ENCODE peak calls at places on chromosomes 16 and 17, in eight cellular contexts. H is fibroblast of lung; E is skeletal muscle cell; Q is naive thymus-derived CD4-positive, alpha-beta T cell; P is HT1080; U is activated naive CD8-positive, alpha-beta T cell treated with anti-CD3 and anti-CD28 coated beads, Interleukin-2, amount 50 U/mL, for 24 hours; D is fibroblast of the conjunctiva; R is NCI-H187. X is an unnamed sample.

GRCh38 chr16:66845791-66846221 is 1.6 kb downstream of the CA7 start:
- DNase-seq in H (no peak), E (no peak), Q (no peak), P (no peak), U (no peak), D (no peak), R (no peak), X (no peak)

GRCh38 chr17:51359055-51359454 is 98.7 kb downstream of the UTP18 start:
- DNase-seq in H (no peak), E (no peak), Q (no peak), P (no peak), U (no peak), D (no peak), R (no peak), X (no peak)

GRCh38 chr17:5291683-5292082 is 9.6 kb downstream of the RABEP1 start:
- DNase-seq in H (no peak), E (no peak), Q (no peak), P (no peak), U (no peak), D (no peak), R (no peak), X (no peak)

GRCh38 chr17:63946440-63947363 is 14.6 kb upstream of the CD79B start:
- DNase-seq in H (peak), E (no peak), Q (peak), P (no peak), U (peak), D (no peak), R (no peak), X (peak)

GRCh38 chr16:50281391-50282009 is 15.1 kb downstream of the ADCY7 start:
- DNase-seq in H (no peak), E (no peak), Q (no peak), P (no peak), U (no peak), D (no peak), R (no peak), X (no peak)

GRCh38 chr17:8375738-8376259 is 705 bp downstream of the KRABD2 start:
- DNase-seq in H (no peak), E (no peak), Q (peak), P (no peak), U (no peak), D (no peak), R (no peak), X (no peak)

GRCh38 chr17:14590458-14591250 is 289.8 kb downstream of the HS3ST3B1 start:
- DNase-seq in H (no peak), E (no peak), Q (no peak), P (no peak), U (no peak), D (no peak), R (no peak), X (no peak)

GRCh38 chr17:29140051-29140582 is 40.1 kb downstream of the MYO18A start:
- DNase-seq in H (peak), E (no peak), Q (peak), P (peak), U (peak), D (no peak), R (peak), X (peak)

GRCh38 chr17:1553354-1554266 is 9.0 kb downstream of the PITPNA start:
- DNase-seq in H (no peak), E (no peak), Q (no peak), P (no peak), U (no peak), D (no peak), R (no peak), X (no peak)

GRCh38 chr17:77968788-77969187 is 10.3 kb downstream of the TNRC6C start:
- DNase-seq in H (no peak), E (no peak), Q (no peak), P (no peak), U (no peak), D (no peak), R (no peak), X (no peak)

GRCh38 chr17:72846399-72846798 is 246.1 kb downstream of the SLC39A11 start:
- DNase-seq in H (no peak), E (no peak), Q (no peak), P (peak), U (no peak), D (no peak), R (no peak), X (no peak)

GRCh38 chr16:1724491-1724890 is 18.5 kb downstream of the MAPK8IP3 start:
- DNase-seq in H (no peak), E (no peak), Q (no peak), P (no peak), U (no peak), D (no peak), R (no peak), X (no peak)

GRCh38 chr16:78746718-78747117 is 647.3 kb downstream of the WWOX start:
- DNase-seq in H (no peak), E (no peak), Q (no peak), P (no peak), U (no peak), D (no peak), R (no peak), X (no peak)

X was measured in DND-41.